ENCODE peak calls at places on chromosomes 16 and 17, in four cellular contexts. I, R, B and W are unnamed samples.

GRCh38 chr16:9844361-9844760 is 337.9 kb downstream of the GRIN2A start:
- DNase-seq in I (no peak), R (no peak), B (no peak), W (no peak)

GRCh38 chr17:78818932-78819331 is 21.7 kb downstream of the USP36 start:
- DNase-seq in I (no peak), R (no peak), B (no peak), W (no peak)

GRCh38 chr17:42827472-42827871 is 3.4 kb upstream of the BECN1 start:
- DNase-seq in I (no peak), R (no peak), B (no peak), W (no peak)

GRCh38 chr17:50127661-50128361 is 2.1 kb downstream of the SAMD14 start:
- DNase-seq in I (no peak), R (no peak), B (peak), W (no peak)

GRCh38 chr17:4599505-4600281 is 15.4 kb downstream of the SMTNL2 start:
- DNase-seq in I (peak), R (peak), B (no peak), W (peak)

GRCh38 chr17:32801193-32801592 is 75.7 kb downstream of the MYO1D start:
- DNase-seq in I (peak), R (no peak), B (no peak), W (no peak)

GRCh38 chr17:73455767-73456166 is 144.0 kb upstream of the CDC42EP4 start:
- DNase-seq in I (no peak), R (no peak), B (no peak), W (no peak)

GRCh38 chr17:56604691-56605090 is 11.2 kb downstream of the NOG start:
- DNase-seq in I (no peak), R (no peak), B (no peak), W (no peak)

GRCh38 chr17:39626671-39627169 is at the start of gene PPP1R1B:
- DNase-seq in I (no peak), R (no peak), B (no peak), W (no peak)

GRCh38 chr17:42290577-42290976 is 2.3 kb downstream of the STAT5A start:
- DNase-seq in I (no peak), R (peak), B (no peak), W (no peak)

DNA sequence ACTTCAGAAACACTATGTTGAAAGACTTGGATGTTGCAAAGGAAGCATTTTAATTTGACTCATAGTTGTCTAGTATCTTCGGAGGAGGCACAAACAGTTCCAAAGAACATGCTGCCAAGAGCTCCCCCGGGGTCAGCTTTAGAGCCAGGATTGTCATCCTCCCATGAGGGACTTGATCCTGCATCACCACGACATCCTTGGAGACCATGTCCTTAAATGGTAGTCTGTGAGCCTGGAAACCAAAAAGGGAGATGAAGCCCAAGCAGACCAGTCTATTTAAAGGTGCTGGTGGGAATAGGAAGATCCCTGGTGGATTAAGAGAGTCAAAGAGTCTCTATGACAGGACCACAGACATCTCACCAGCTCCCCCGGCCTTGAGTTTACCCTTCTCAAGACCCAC is 33.3 kb upstream of the DYNLRB2 start:
- DNase-seq in I (peak), R (no peak), B (no peak), W (no peak)
- H3K27ac ChIP-seq in I (no peak), R (no peak), B (no peak), W (no peak)

GRCh38 chr16:88901718-88902337 is 35.4 kb upstream of the PABPN1L start:
- DNase-seq in I (no peak), R (no peak), B (no peak), W (no peak)
- TF ChIP-seq CTCF in I (no peak), R (no peak), B (no peak), W (no peak)

DNA sequence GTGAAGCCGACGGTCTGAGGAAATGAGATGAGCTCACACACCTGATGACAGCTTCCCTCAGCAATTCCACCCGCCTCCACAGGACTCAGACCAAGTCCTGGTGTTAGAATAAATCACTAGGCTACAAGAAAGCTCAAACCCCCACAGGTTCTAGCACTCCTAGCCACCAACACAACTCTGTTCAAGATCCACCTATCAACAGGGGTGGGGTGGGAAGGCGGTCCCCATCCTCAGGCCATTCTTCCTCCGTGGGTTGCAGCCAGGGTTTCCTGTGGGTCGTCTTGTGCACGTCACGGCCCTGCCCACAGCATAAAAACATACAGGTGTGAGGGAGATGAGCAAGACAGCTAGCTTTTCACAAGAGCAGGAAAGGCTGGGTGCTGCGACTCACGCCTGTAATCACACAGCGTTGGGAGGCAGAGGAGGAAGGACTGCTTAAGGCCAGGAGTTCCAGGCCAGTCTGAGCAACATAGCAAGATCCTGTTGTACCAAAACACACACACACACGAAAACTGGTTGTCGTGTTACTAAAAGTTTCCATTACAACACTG is 81.1 kb downstream of the ANKRD11 start:
- DNase-seq in I (no peak), R (no peak), B (peak), W (peak)
- H3K27ac ChIP-seq in I (no peak), R (peak), B (peak), W (peak)

GRCh38 chr16:83552930-83553329 is 254.8 kb upstream of the HSBP1 start:
- DNase-seq in I (no peak), R (no peak), B (no peak), W (no peak)

GRCh38 chr16:83554096-83554495 is 253.7 kb upstream of the HSBP1 start:
- DNase-seq in I (no peak), R (no peak), B (no peak), W (no peak)

GRCh38 chr16:83552193-83552592 is 255.6 kb upstream of the HSBP1 start:
- DNase-seq in I (no peak), R (no peak), B (peak), W (peak)

DNA sequence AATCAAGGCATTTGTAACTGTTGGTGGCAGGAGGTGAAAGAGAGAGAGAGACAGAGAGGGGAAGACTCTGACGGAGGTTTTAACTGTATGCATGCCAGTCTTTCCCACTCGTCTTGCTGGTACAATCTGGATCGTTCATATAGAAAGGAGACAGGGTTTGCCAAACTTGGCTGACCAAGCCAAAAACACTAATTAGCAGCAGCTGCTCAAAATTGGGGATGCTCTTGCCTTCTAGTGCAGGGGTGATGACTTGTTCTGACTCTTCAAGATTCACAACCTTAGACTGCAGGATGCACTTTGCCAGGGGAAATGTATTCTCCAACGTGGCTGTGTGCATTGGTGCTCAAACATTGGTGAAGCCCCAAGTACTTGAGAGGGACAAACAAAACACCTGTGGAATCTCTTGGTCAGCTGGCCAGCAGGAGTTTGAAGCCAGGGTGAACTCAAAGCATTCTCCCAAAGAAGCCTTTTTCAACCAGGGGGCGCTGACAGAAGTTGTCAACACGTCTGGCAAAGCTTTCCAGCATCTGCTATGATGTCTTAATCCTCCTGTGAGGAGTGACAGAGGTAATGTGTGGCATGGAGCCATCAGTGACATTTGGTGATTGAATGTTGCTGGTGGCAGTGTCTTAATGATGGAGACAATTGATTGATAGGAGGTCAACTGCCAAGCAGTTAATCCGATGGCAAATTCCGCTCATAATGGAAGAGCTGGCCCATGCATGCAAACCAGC is 257.8 kb upstream of the HSBP1 start:
- DNase-seq in I (no peak), R (no peak), B (no peak), W (no peak)
- TF ChIP-seq CTCF in I (no peak), R (no peak), B (no peak), W (no peak)

DNA sequence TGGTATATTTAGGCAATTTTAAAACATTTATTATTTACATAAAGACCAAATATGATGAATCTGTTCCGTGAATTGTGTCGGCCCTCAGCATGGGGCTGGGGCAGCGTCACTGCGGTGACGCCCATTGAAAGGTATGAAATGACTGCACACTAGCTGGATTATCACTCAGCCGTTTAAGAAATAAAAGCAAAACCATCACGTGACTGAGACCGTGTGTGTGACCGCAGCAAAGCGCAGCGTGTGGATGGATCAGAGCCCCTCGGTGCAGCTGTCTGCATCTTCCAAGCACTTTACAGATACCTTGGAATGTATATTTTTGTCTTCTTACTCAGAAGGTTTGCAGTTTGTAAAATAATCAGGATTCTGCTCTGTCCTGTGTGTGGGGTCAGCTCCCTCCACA is 45.3 kb downstream of the WDR45B start:
- DNase-seq in I (no peak), R (no peak), B (no peak), W (no peak)
- H3K27ac ChIP-seq in I (no peak), R (no peak), B (no peak), W (no peak)

GRCh38 chr17:63842540-63843386 is at the start of gene SMARCD2:
- DNase-seq in I (peak), R (peak), B (peak), W (peak)

GRCh38 chr17:63841350-63842172 is 924 bp downstream of the SMARCD2 start:
- DNase-seq in I (peak), R (peak), B (peak), W (no peak)

GRCh38 chr17:63840591-63841349 is 1.7 kb downstream of the SMARCD2 start:
- DNase-seq in I (no peak), R (no peak), B (peak), W (no peak)

GRCh38 chr17:63843387-63844292 is 1.2 kb upstream of the SMARCD2 start:
- DNase-seq in I (peak), R (peak), B (peak), W (no peak)

DNA sequence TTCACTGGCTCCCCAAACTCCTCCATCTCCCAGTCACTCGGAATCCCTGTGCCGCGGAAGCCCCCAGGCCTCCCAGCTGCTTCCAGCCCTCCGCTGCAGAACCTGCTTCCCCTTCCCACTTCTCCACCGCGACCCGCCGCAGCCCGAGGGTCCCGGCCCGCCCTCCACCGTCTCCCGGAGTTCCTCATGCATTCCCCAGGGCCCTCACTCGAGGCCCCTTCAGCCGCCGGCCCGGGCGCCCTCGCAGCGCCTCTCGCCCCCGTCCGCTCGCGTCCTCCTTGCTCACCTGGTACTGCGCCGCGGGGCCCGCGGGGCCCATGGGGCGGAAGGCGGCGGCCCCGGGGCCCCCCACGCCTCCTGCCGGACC is 329 bp downstream of the SMARCD2 start:
- DNase-seq in I (peak), R (peak), B (no peak), W (no peak)
- TF ChIP-seq CTCF in I (no peak), R (no peak), B (no peak), W (no peak)